ENCODE peak calls at places on chromosome 16, in eight cellular contexts. Q is adrenal gland, X is heart right ventricle, E is psoas muscle, L is breast epithelium, D is A673, T is ascending aorta, B is thyroid gland. F is an unnamed sample.
A peak's percentile ranks its signal among the peaks of the same experiment; 100 is the strongest.

GRCh38 chr16:87415441-87415840 is 23.3 kb downstream of the MAP1LC3B start:
- DNase-seq in Q (no peak), X (no peak), E (no peak), L (no peak), D (no peak), T (no peak), B (no peak), F (no peak)

GRCh38 chr16:1102333-1102700 is 6.3 kb upstream of the C1QTNF8 start:
- DNase-seq in Q (no peak), X (no peak), E (no peak), L (no peak), D (no peak), T (no peak), B (no peak), F (no peak)

GRCh38 chr16:88763502-88764053 is 21.4 kb downstream of the PIEZO1 start:
- DNase-seq in Q (no peak), X (no peak), E (no peak), L (no peak), D (no peak), T (no peak), B (peak; percentile 75), F (no peak)

GRCh38 chr16:65745-66144 is 6.7 kb downstream of the RHBDF1 start:
- DNase-seq in Q (peak; percentile 83), X (peak; percentile 78), E (peak; percentile 88), L (peak; percentile 91), D (peak; percentile 85), T (no peak), B (peak; percentile 88), F (peak; percentile 92)

GRCh38 chr16:58515871-58516767 is 802 bp downstream of the SETD6 start:
- DNase-seq in Q (no peak), X (no peak), E (peak; percentile 38), L (peak; percentile 56), D (peak; percentile 31), T (no peak), B (peak; percentile 65), F (peak; percentile 36)

GRCh38 chr16:82700541-82701240 is 73.9 kb downstream of the CDH13 start:
- DNase-seq in Q (no peak), X (no peak), E (no peak), L (no peak), D (peak; percentile 49), T (no peak), B (no peak), F (no peak)

GRCh38 chr16:58814348-58814801 is 80.3 kb upstream of the GOT2 start:
- DNase-seq in Q (peak; percentile 40), X (peak; percentile 23), E (no peak), L (no peak), D (peak; percentile 56), T (no peak), B (peak; percentile 58), F (peak; percentile 55)

GRCh38 chr16:15983898-15984297 is 34.5 kb downstream of the ABCC1 start:
- DNase-seq in Q (no peak), X (peak; percentile 73), E (no peak), L (no peak), D (no peak), T (no peak), B (peak; percentile 48), F (no peak)

GRCh38 chr16:8572919-8573724 is 17.2 kb downstream of the TMEM114 start:
- DNase-seq in Q (no peak), X (no peak), E (no peak), L (no peak), D (peak; percentile 91), T (no peak), B (no peak), F (no peak)

GRCh38 chr16:17389392-17389791 is 81.4 kb downstream of the XYLT1 start:
- DNase-seq in Q (no peak), X (no peak), E (no peak), L (no peak), D (no peak), T (no peak), B (no peak), F (no peak)

GRCh38 chr16:2206780-2207433 is 1.7 kb downstream of the MLST8 start:
- DNase-seq in Q (no peak), X (no peak), E (no peak), L (no peak), D (no peak), T (no peak), B (no peak), F (no peak)

GRCh38 chr16:728131-728889 is 1.4 kb downstream of the HAGHL start:
- DNase-seq in Q (peak; percentile 55), X (no peak), E (peak; percentile 67), L (no peak), D (peak; percentile 69), T (no peak), B (peak; percentile 37), F (peak; percentile 96)

GRCh38 chr16:1009358-1010150 is 28.0 kb downstream of the SOX8 start:
- DNase-seq in Q (no peak), X (no peak), E (no peak), L (no peak), D (no peak), T (no peak), B (no peak), F (no peak)

GRCh38 chr16:81547194-81547918 is 102.7 kb downstream of the CMIP start:
- DNase-seq in Q (no peak), X (no peak), E (no peak), L (no peak), D (no peak), T (no peak), B (no peak), F (no peak)

GRCh38 chr16:89300311-89300975 is 82.9 kb downstream of the ZNF778 start:
- DNase-seq in Q (no peak), X (no peak), E (peak; percentile 60), L (no peak), D (no peak), T (no peak), B (no peak), F (no peak)

DNA sequence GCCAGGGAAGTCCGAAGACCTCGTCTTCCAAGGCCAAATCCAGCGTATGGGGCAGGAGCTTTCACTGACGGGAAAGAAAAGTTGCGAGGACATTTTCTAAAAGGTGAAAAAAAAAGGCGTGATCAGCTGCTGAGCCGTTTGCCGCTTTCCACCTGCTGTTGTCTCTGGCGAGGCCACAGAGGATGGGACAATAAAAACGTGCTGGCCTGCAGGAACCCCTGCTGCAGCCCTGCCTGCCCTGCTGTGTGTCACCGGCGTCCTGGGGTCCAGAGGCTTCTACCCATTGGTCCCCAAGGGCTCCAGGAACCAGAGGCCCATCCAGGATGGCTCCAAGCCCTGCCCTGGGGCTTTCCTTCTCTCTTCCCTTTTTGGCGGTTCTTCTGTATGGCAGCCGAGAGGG is 28.1 kb upstream of the GSE1 start:
- DNase-seq in Q (no peak), X (no peak), E (no peak), L (no peak), D (no peak), T (no peak), B (no peak), F (no peak)
- H3K4me1 ChIP-seq in Q (peaks cover 17% of the 10 kb centered on the region), X (peaks cover 10% of the 10 kb centered on the region), E (peaks cover 15% of the 10 kb centered on the region), L (peaks cover under 1% of the 10 kb centered on the region), D (peaks cover 51% of the 10 kb centered on the region), T (peaks cover 10% of the 10 kb centered on the region), B (peaks cover 46% of the 10 kb centered on the region), F (peaks cover 56% of the 10 kb centered on the region)

GRCh38 chr16:71912483-71912882 is 17.2 kb downstream of the IST1 start:
- DNase-seq in Q (no peak), X (no peak), E (no peak), L (no peak), D (no peak), T (no peak), B (no peak), F (no peak)
- H3K4me1 ChIP-seq in Q (peaks cover 74% of the 10 kb centered on the region), X (peaks cover 37% of the 10 kb centered on the region), E (peaks cover 42% of the 10 kb centered on the region), L (no peaks in the 10 kb centered on the region), D (no peaks in the 10 kb centered on the region), T (peaks cover 4% of the 10 kb centered on the region), B (peaks cover 18% of the 10 kb centered on the region), F (no peaks in the 10 kb centered on the region)

GRCh38 chr16:10939649-10940206 is 2.5 kb downstream of the DEXI start:
- DNase-seq in Q (no peak), X (no peak), E (no peak), L (no peak), D (no peak), T (no peak), B (no peak), F (no peak)

GRCh38 chr16:10938844-10939648 is 3.2 kb downstream of the DEXI start:
- DNase-seq in Q (no peak), X (no peak), E (no peak), L (no peak), D (no peak), T (no peak), B (no peak), F (no peak)

GRCh38 chr16:10942352-10943297 is at the start of gene DEXI:
- DNase-seq in Q (peak; percentile 95), X (peak; percentile 95), E (peak; percentile 96), L (peak; percentile 93), D (peak; percentile 95), T (peak; percentile 75), B (peak; percentile 96), F (peak; percentile 96)

GRCh38 chr16:10941127-10941933 is 938 bp downstream of the DEXI start:
- DNase-seq in Q (no peak), X (no peak), E (no peak), L (no peak), D (no peak), T (no peak), B (no peak), F (peak; percentile 21)

DNA sequence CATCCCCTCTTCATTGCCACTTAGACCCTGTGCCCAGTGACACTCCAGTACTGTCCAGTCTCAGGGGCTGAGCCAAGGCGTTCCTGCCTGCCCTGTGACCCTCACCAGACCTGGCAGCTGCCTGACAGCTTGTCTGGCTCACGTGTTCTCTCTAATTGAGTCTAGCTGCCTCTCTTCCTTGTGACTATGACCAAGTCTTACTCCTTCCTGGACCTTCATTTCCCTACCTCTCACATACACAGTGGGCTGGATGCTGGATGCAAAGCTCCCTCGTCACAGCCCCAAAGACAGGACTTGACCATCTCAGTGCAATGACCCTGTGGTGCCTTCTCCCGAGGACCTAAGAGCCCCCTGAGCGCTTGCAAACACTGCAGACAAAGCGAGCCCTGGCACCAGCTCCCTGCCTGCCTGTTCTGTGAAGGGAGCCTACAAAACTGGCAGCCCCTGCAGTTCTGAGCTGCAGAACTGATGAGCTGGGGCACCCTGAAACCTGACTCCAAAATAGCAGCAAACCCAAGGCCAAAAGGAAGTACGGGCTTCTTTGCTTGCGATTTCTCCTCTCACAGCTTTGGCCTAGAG is 1.7 kb downstream of the DEXI start:
- DNase-seq in Q (peak; percentile 67), X (no peak), E (no peak), L (no peak), D (no peak), T (no peak), B (peak; percentile 47), F (no peak)
- H3K4me1 ChIP-seq in Q (peaks cover 73% of the 10 kb centered on the region), X (peaks cover 66% of the 10 kb centered on the region), E (peaks cover 67% of the 10 kb centered on the region), L (peaks cover 45% of the 10 kb centered on the region), D (peaks cover 17% of the 10 kb centered on the region), T (peaks cover 20% of the 10 kb centered on the region), B (peaks cover 71% of the 10 kb centered on the region), F (no peaks in the 10 kb centered on the region)

GRCh38 chr16:68367891-68368601 is 57.2 kb downstream of the PRMT7 start:
- DNase-seq in Q (no peak), X (no peak), E (no peak), L (no peak), D (no peak), T (no peak), B (no peak), F (no peak)
- H3K4me1 ChIP-seq in Q (peaks cover 10% of the 10 kb centered on the region), X (no peaks in the 10 kb centered on the region), E (no peaks in the 10 kb centered on the region), L (no peaks in the 10 kb centered on the region), D (peaks cover 9% of the 10 kb centered on the region), T (no peaks in the 10 kb centered on the region), B (peaks cover 21% of the 10 kb centered on the region), F (peaks cover 17% of the 10 kb centered on the region)

DNA sequence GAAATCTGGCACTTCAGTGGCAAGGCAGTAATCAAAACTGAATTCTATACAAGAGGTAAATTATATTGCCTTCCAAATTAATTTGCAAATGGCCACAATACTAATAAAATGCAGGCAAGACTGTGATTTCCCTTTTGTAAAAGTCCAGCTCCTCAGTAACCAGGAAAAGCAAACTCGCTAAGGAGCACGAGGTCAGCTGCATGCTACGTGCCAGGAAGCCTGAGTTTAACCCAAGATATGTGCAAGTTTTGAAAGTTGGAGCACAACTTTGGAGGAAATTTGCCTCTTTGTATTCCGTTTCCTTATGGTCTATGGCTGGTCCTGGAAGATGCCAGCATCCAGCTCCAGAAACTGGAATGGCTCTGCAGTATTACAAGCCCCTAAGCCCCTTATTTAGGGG is 226.8 kb upstream of the DYNLRB2 start:
- DNase-seq in Q (no peak), X (no peak), E (no peak), L (no peak), D (no peak), T (no peak), B (no peak), F (no peak)
- H3K4me1 ChIP-seq in Q (no peaks in the 10 kb centered on the region), X (no peaks in the 10 kb centered on the region), E (no peaks in the 10 kb centered on the region), L (no peaks in the 10 kb centered on the region), D (no peaks in the 10 kb centered on the region), T (no peaks in the 10 kb centered on the region), B (no peaks in the 10 kb centered on the region), F (no peaks in the 10 kb centered on the region)